ENCODE peak calls at places on chromosomes 6 and 20, in nine cellular contexts. G is GM10248; J is cardiac fibroblast; N is progenitor cell of endocrine pancreas; E is epithelial cell of proximal tubule; C is left lung; X is kidney epithelial cell; D is endothelial cell; P is CD8-positive, alpha-beta T cell. R is an unnamed sample.
A peak's percentile ranks its signal among the peaks of the same experiment; 100 is the strongest.

GRCh38 chr20:53940883-53941546 is 129.4 kb downstream of the BCAS1 start:
- DNase-seq in G (no peak), J (peak; percentile 94), N (no peak), E (peak; percentile 80), C (no peak), X (peak; percentile 77), D (no peak), P (no peak), R (no peak)

GRCh38 chr20:6164421-6165341 is 41.9 kb upstream of the FERMT1 start:
- DNase-seq in G (no peak), J (peak; percentile 30), N (no peak), E (no peak), C (no peak), X (no peak), D (no peak), P (no peak), R (no peak)

GRCh38 chr6:89035252-89036106 is 45.1 kb upstream of the PNRC1 start:
- DNase-seq in G (no peak), J (peak; percentile 99), N (no peak), E (peak; percentile 99), C (no peak), X (peak; percentile 89), D (no peak), P (no peak), R (no peak)

GRCh38 chr6:135193221-135193620 is 12.1 kb downstream of the MYB start:
- DNase-seq in G (no peak), J (no peak), N (no peak), E (no peak), C (no peak), X (no peak), D (no peak), P (no peak), R (no peak)

GRCh38 chr6:108174371-108175175 is 8.8 kb downstream of the NR2E1 start:
- DNase-seq in G (no peak), J (peak; percentile 49), N (peak; percentile 58), E (no peak), C (no peak), X (no peak), D (peak; percentile 73), P (peak; percentile 30), R (peak; percentile 59)

GRCh38 chr6:1904494-1904854 is 294.8 kb downstream of the FOXC1 start:
- DNase-seq in G (no peak), J (no peak), N (no peak), E (no peak), C (no peak), X (no peak), D (peak; percentile 19), P (no peak), R (no peak)

GRCh38 chr6:82507112-82507511 is 143.5 kb downstream of the TPBG start:
- DNase-seq in G (no peak), J (peak; percentile 76), N (no peak), E (no peak), C (no peak), X (no peak), D (no peak), P (no peak), R (no peak)

GRCh38 chr6:114419175-114419574 is 76.4 kb upstream of the HS3ST5 start:
- DNase-seq in G (peak; percentile 10), J (no peak), N (no peak), E (no peak), C (no peak), X (no peak), D (no peak), P (no peak), R (peak; percentile 38)

GRCh38 chr6:27124252-27124657 is 123.2 kb upstream of the PRSS16 start:
- DNase-seq in G (no peak), J (no peak), N (no peak), E (no peak), C (no peak), X (no peak), D (no peak), P (no peak), R (no peak)

GRCh38 chr20:10288421-10288820 is 69.8 kb downstream of the SNAP25 start:
- DNase-seq in G (no peak), J (no peak), N (no peak), E (no peak), C (no peak), X (no peak), D (no peak), P (no peak), R (no peak)

GRCh38 chr20:49484180-49485140 is 2.0 kb upstream of the KCNB1 start:
- DNase-seq in G (peak; percentile 77), J (peak; percentile 75), N (peak; percentile 81), E (no peak), C (peak; percentile 90), X (peak; percentile 7), D (peak; percentile 91), P (peak; percentile 46), R (peak; percentile 86)

GRCh38 chr20:17875106-17875980 is 93.3 kb downstream of the SNX5 start:
- DNase-seq in G (no peak), J (peak; percentile 53), N (no peak), E (peak; percentile 22), C (no peak), X (no peak), D (no peak), P (no peak), R (no peak)

GRCh38 chr6:56713285-56713684 is 70.6 kb upstream of the DST start:
- DNase-seq in G (no peak), J (peak; percentile 85), N (no peak), E (peak; percentile 78), C (no peak), X (peak; percentile 76), D (no peak), P (no peak), R (no peak)

GRCh38 chr6:51299649-51300380 is 481.1 kb downstream of the TFAP2B start:
- DNase-seq in G (no peak), J (no peak), N (no peak), E (no peak), C (no peak), X (no peak), D (no peak), P (no peak), R (no peak)

GRCh38 chr6:102417368-102417767 is 1023.9 kb downstream of the GRIK2 start:
- DNase-seq in G (no peak), J (no peak), N (no peak), E (no peak), C (no peak), X (no peak), D (no peak), P (no peak), R (no peak)

GRCh38 chr6:40852667-40853383 is 186.2 kb downstream of the UNC5CL start:
- DNase-seq in G (no peak), J (no peak), N (no peak), E (no peak), C (no peak), X (no peak), D (peak; percentile 9), P (no peak), R (no peak)
- TF ChIP-seq CTCF in G (no peak), J (peak; percentile 25), N (peak; percentile 47), E (peak; percentile 58), C (no peak), X (peak; percentile 51), D (peak; percentile 59), P (no peak), R (no peak)

DNA sequence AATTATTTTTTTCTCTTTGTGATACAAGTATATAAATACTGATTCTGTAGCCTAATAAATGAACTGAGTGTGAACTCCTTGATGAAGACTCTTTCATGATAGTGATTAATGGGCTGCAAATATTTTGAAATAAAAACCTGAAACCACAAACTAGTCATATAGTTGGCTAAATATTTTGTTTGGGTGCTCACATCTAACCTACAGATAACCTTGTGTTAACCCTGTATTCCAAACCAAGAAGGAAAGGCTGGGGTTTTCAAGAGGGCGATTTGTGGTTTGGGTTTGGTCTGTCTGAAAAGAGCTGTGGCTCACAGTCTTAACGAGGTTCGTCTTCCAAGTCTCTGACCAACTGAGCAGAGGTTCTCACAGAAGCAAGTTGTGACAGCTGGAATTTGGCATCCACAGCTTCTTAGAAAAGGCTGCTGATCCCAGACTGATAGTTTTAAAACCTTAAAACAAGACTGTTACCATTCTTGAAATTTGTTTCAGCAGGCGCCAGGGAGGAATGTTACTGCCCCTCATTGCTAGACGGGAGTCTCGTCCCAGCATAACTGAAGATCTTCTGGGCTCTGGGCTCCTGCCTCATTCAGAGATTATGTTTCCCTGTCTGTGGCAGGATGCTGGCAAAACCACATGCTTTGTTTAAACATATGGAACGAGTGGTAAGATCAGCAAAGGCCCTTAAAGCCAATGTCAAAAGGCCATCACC is 736.4 kb upstream of the MARCKS start:
- DNase-seq in G (no peak), J (peak; percentile 95), N (no peak), E (no peak), C (no peak), X (peak; percentile 78), D (no peak), P (no peak), R (no peak)
- TF ChIP-seq CTCF in G (no peak), J (no peak), N (no peak), E (no peak), C (no peak), X (no peak), D (no peak), P (no peak), R (no peak)

DNA sequence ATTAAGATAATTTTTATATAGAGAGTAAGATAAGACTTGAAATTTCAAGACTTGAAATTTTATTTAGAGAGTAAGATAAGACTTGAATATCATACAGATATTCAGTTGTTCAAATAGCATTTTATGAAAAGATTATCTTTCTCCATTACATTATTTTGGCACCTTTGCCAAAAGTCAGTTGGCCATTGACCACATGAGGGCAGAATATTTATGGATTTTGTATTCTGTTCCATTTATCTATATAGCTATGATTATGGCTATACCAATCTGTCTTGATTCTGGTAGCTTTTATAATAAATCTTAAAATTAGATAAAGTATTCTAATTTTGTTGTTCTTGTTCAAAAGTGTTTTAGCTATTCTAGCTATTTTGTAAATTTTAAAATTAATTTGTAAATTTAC is 537.9 kb upstream of the GJE1 start:
- DNase-seq in G (no peak), J (no peak), N (no peak), E (no peak), C (no peak), X (no peak), D (no peak), P (no peak), R (no peak)
- TF ChIP-seq CTCF in G (no peak), J (peak; percentile 25), N (no peak), E (peak; percentile 35), C (no peak), X (no peak), D (no peak), P (no peak), R (peak; percentile 11)

GRCh38 chr6:162245831-162246230 is 481.7 kb downstream of the PRKN start:
- DNase-seq in G (no peak), J (no peak), N (no peak), E (no peak), C (no peak), X (no peak), D (no peak), P (no peak), R (no peak)

GRCh38 chr6:162249907-162250642 is 477.5 kb downstream of the PRKN start:
- DNase-seq in G (no peak), J (no peak), N (no peak), E (peak; percentile 48), C (no peak), X (no peak), D (no peak), P (no peak), R (no peak)

DNA sequence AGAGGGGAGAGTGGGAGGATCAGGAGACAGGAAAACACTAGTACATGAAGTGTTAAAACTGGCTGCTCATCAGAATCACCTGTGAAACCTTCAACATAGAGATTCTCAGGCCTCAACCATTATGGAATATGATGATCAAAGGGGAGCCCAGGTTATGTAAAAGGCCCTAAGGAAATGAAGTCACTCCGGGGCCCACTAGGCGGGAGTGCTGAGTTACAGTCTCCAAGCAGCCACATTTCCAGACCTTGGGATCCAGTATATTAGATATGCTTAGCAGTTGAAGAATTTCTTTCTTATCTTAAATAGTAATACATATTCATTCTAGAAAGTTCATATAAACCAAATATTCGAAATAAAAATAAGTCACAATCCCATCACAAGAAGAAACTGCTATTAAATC is 476.3 kb downstream of the PRKN start:
- DNase-seq in G (no peak), J (no peak), N (no peak), E (no peak), C (no peak), X (no peak), D (peak; percentile 22), P (no peak), R (no peak)
- TF ChIP-seq CTCF in G (no peak), J (no peak), N (peak; percentile 37), E (peak; percentile 56), C (no peak), X (peak; percentile 35), D (peak; percentile 8), P (no peak), R (no peak)

R was measured in GM13977.